ENCODE peak calls at places on chromosomes 5 and 9, in five cellular contexts. N is HEK293T, K is SK-N-SH, T is GM12878, D is K562. L is an unnamed sample.

GRCh38 chr9:122897969-122898368 is 7.2 kb downstream of the RC3H2 start:
- DNase-seq in N (no peak), K (no peak), T (no peak), D (no peak), L (no peak)

GRCh38 chr5:179285236-179285635 is 60.0 kb downstream of the ADAMTS2 start:
- DNase-seq in N (no peak), K (peak), T (no peak), D (no peak), L (no peak)

GRCh38 chr5:56616454-56617160 is 198.7 kb upstream of the MAP3K1 start:
- DNase-seq in N (no peak), K (no peak), T (no peak), D (no peak), L (no peak)

GRCh38 chr9:12426198-12426864 is 266.9 kb upstream of the TYRP1 start:
- DNase-seq in N (peak), K (no peak), T (no peak), D (no peak), L (no peak)

GRCh38 chr5:171521679-171522078 is 102.2 kb downstream of the FGF18 start:
- DNase-seq in N (no peak), K (no peak), T (no peak), D (no peak), L (no peak)

GRCh38 chr5:77925503-77925902 is 149.4 kb upstream of the TBCA start:
- DNase-seq in N (no peak), K (no peak), T (no peak), D (no peak), L (no peak)

GRCh38 chr9:37852222-37852621 is 51.6 kb downstream of the DCAF10 start:
- DNase-seq in N (no peak), K (no peak), T (no peak), D (no peak), L (no peak)

GRCh38 chr9:127644943-127645342 is 32.9 kb downstream of the STXBP1 start:
- DNase-seq in N (no peak), K (no peak), T (no peak), D (no peak), L (no peak)

GRCh38 chr9:122131401-122131921 is 28.1 kb downstream of the NDUFA8 start:
- DNase-seq in N (no peak), K (no peak), T (no peak), D (no peak), L (no peak)

GRCh38 chr9:72332351-72332750 is 32.7 kb downstream of the ZFAND5 start:
- DNase-seq in N (no peak), K (no peak), T (no peak), D (no peak), L (no peak)

GRCh38 chr5:134511796-134512660 is 13.4 kb upstream of the JADE2 start:
- DNase-seq in N (no peak), K (no peak), T (no peak), D (peak), L (peak)

GRCh38 chr9:98222885-98223640 is 30.6 kb upstream of the CORO2A start:
- DNase-seq in N (no peak), K (no peak), T (no peak), D (no peak), L (peak)

GRCh38 chr5:56377573-56377972 is 144.4 kb upstream of the ANKRD55 start:
- DNase-seq in N (no peak), K (no peak), T (no peak), D (no peak), L (no peak)

GRCh38 chr5:106521701-106522100 is 1149.0 kb downstream of the EFNA5 start:
- DNase-seq in N (no peak), K (no peak), T (no peak), D (no peak), L (no peak)

GRCh38 chr9:91214086-91214485 is 147.6 kb downstream of the AUH start:
- DNase-seq in N (no peak), K (no peak), T (no peak), D (no peak), L (no peak)

GRCh38 chr9:93459432-93459847 is 6.1 kb upstream of the FAM120AOS start:
- DNase-seq in N (no peak), K (no peak), T (no peak), D (no peak), L (no peak)

GRCh38 chr5:122673343-122673742 is 101.5 kb upstream of the SNX2 start:
- DNase-seq in N (no peak), K (no peak), T (no peak), D (no peak), L (no peak)

GRCh38 chr5:61604076-61604475 is 272.0 kb downstream of the ZSWIM6 start:
- DNase-seq in N (no peak), K (no peak), T (no peak), D (no peak), L (no peak)

GRCh38 chr5:179292681-179293080 is 52.6 kb downstream of the ADAMTS2 start:
- DNase-seq in N (no peak), K (peak), T (no peak), D (no peak), L (no peak)

GRCh38 chr5:160930361-160930760 is 78.3 kb upstream of the ATP10B start:
- DNase-seq in N (no peak), K (no peak), T (no peak), D (no peak), L (no peak)

GRCh38 chr5:139014726-139015125 is 139.6 kb upstream of the LRRTM2 start:
- DNase-seq in N (no peak), K (no peak), T (no peak), D (no peak), L (no peak)

GRCh38 chr5:153122416-153122815 is 368.1 kb upstream of the GRIA1 start:
- DNase-seq in N (no peak), K (no peak), T (no peak), D (no peak), L (no peak)

GRCh38 chr5:10387690-10388089 is 34.2 kb downstream of the MARCHF6 start:
- DNase-seq in N (no peak), K (no peak), T (no peak), D (no peak), L (no peak)

GRCh38 chr9:84781431-84781830 is 111.9 kb downstream of the NTRK2 start:
- DNase-seq in N (no peak), K (peak), T (no peak), D (peak), L (peak)

GRCh38 chr9:93908591-93909241 is 46.4 kb downstream of the BARX1 start:
- DNase-seq in N (no peak), K (peak), T (no peak), D (peak), L (no peak)

GRCh38 chr5:97097348-97098220 is 44.8 kb downstream of the LIX1 start:
- DNase-seq in N (no peak), K (no peak), T (no peak), D (no peak), L (no peak)

GRCh38 chr9:121013911-121014310 is 36.2 kb downstream of the C5 start:
- DNase-seq in N (no peak), K (no peak), T (no peak), D (no peak), L (no peak)

GRCh38 chr5:50709471-50709870 is 43.0 kb downstream of the PARP8 start:
- DNase-seq in N (no peak), K (no peak), T (no peak), D (no peak), L (no peak)

GRCh38 chr9:18739127-18739526 is 265.2 kb downstream of the ADAMTSL1 start:
- DNase-seq in N (no peak), K (no peak), T (no peak), D (no peak), L (no peak)

GRCh38 chr5:56564451-56565223 is 250.7 kb upstream of the MAP3K1 start:
- DNase-seq in N (no peak), K (no peak), T (no peak), D (no peak), L (peak)

GRCh38 chr5:122547219-122547618 is 227.7 kb upstream of the SNX2 start:
- DNase-seq in N (no peak), K (no peak), T (no peak), D (no peak), L (no peak)

GRCh38 chr9:82299870-82300269 is 311.3 kb downstream of the SPATA31D1 start:
- DNase-seq in N (no peak), K (no peak), T (no peak), D (no peak), L (no peak)
- TF ChIP-seq FOXM1 in N (no peak), K (no peak), T (no peak), D (no peak), L (no peak)

GRCh38 chr9:77841739-77842386 is 189.7 kb downstream of the GNAQ start:
- DNase-seq in N (no peak), K (no peak), T (peak), D (no peak), L (no peak)
- TF ChIP-seq FOXM1 in N (no peak), K (no peak), T (no peak), D (no peak), L (no peak)

GRCh38 chr5:125409496-125410351 is 663.3 kb upstream of the ZNF608 start:
- DNase-seq in N (peak), K (no peak), T (no peak), D (no peak), L (no peak)

GRCh38 chr5:125411163-125412050 is 665.0 kb upstream of the ZNF608 start:
- DNase-seq in N (peak), K (no peak), T (peak), D (no peak), L (no peak)

GRCh38 chr5:125410501-125411162 is 664.2 kb upstream of the ZNF608 start:
- DNase-seq in N (no peak), K (peak), T (no peak), D (no peak), L (no peak)

GRCh38 chr5:125409101-125409495 is 662.7 kb upstream of the ZNF608 start:
- DNase-seq in N (no peak), K (no peak), T (no peak), D (no peak), L (no peak)

GRCh38 chr5:125408582-125409069 is 662.2 kb upstream of the ZNF608 start:
- DNase-seq in N (peak), K (no peak), T (no peak), D (no peak), L (no peak)
- TF ChIP-seq FOXM1 in N (no peak), K (peak), T (peak), D (no peak), L (no peak)

GRCh38 chr5:68224561-68225187 is 9.1 kb downstream of the PIK3R1 start:
- DNase-seq in N (no peak), K (no peak), T (no peak), D (no peak), L (no peak)
- TF ChIP-seq FOXM1 in N (no peak), K (no peak), T (no peak), D (no peak), L (no peak)

DNA sequence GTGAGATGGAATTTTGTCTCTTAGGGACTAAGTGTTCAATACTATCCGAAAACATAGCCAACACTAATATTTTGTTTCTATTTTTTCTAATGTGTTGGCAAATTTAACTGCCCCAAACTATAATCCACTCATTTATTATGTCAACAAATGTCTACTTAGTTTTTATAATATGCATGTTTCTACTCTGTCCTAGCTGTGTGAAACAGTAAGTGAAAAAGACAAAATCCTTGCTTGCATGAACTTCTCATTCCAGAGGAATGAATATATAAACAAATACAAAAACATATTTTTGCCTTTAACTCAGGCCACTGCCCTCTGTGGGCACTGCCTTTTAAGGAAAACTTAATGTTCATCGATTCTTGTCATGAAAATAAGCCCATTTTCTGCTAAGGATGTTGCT is 1275.4 kb upstream of the CDH18 start:
- DNase-seq in N (no peak), K (no peak), T (no peak), D (no peak), L (no peak)
- TF ChIP-seq FOXM1 in N (no peak), K (no peak), T (no peak), D (no peak), L (no peak)

GRCh38 chr9:118782790-118783463 is 586.3 kb downstream of the BRINP1 start:
- DNase-seq in N (no peak), K (peak), T (no peak), D (no peak), L (no peak)
- TF ChIP-seq FOXM1 in N (no peak), K (no peak), T (no peak), D (no peak), L (no peak)

GRCh38 chr9:136882109-136882946 is 4.0 kb upstream of the TRAF2 start:
- DNase-seq in N (no peak), K (peak), T (peak), D (peak), L (peak)
- TF ChIP-seq FOXM1 in N (no peak), K (no peak), T (no peak), D (no peak), L (no peak)

GRCh38 chr5:112626079-112626478 is 111.6 kb upstream of the APC start:
- DNase-seq in N (no peak), K (no peak), T (no peak), D (no peak), L (no peak)
- TF ChIP-seq FOXM1 in N (no peak), K (no peak), T (no peak), D (no peak), L (no peak)